ENCODE peak calls at places on chromosomes 11 and 22, in four cellular contexts. S is H1, L is WTC11, C is K562. Y is an unnamed sample.
A peak's percentile ranks its signal among the peaks of the same experiment; 100 is the strongest.

GRCh38 chr11:130549393-130549999 is 101.1 kb downstream of the ADAMTS15 start:
- DNase-seq in S (no peak), L (no peak), C (no peak), Y (no peak)

GRCh38 chr11:99568808-99569207 is 548.1 kb downstream of the CNTN5 start:
- DNase-seq in S (no peak), L (no peak), C (no peak), Y (no peak)

GRCh38 chr11:12587333-12587997 is 86.8 kb upstream of the TEAD1 start:
- DNase-seq in S (no peak), L (no peak), C (no peak), Y (no peak)

GRCh38 chr11:30853470-30853869 is 267.3 kb upstream of the MPPED2 start:
- DNase-seq in S (no peak), L (no peak), C (no peak), Y (no peak)

GRCh38 chr11:77278595-77279506 is 22.6 kb downstream of the GDPD4 start:
- DNase-seq in S (no peak), L (no peak), C (no peak), Y (no peak)

GRCh38 chr22:36330655-36331305 is 57.0 kb downstream of the MYH9 start:
- DNase-seq in S (no peak), L (no peak), C (no peak), Y (no peak)

GRCh38 chr11:7072401-7073028 is 16.3 kb upstream of the RBMXL2 start:
- DNase-seq in S (no peak), L (no peak), C (peak; percentile 9), Y (no peak)

GRCh38 chr11:9219115-9219514 is 46.0 kb downstream of the DENND5A start:
- DNase-seq in S (no peak), L (no peak), C (no peak), Y (no peak)

GRCh38 chr22:23786261-23786710 is 480 bp upstream of the SMARCB1 start:
- DNase-seq in S (peak; percentile 57), L (no peak), C (no peak), Y (peak; percentile 27)

GRCh38 chr11:69683764-69684333 is 8.7 kb upstream of the LTO1 start:
- DNase-seq in S (peak; percentile 80), L (peak; percentile 75), C (peak; percentile 38), Y (no peak)
- TF ChIP-seq TEAD4 in S (no peak), L (no peak), C (no peak), Y (no peak)

GRCh38 chr11:134139873-134140331 is 71.0 kb downstream of the JAM3 start:
- DNase-seq in S (peak; percentile 75), L (peak; percentile 70), C (peak; percentile 46), Y (peak; percentile 83)
- TF ChIP-seq TEAD4 in S (peak; percentile 36), L (no peak), C (no peak), Y (no peak)

GRCh38 chr22:42282252-42282942 is 11.9 kb upstream of the TCF20 start:
- DNase-seq in S (no peak), L (no peak), C (no peak), Y (no peak)
- TF ChIP-seq TEAD4 in S (no peak), L (no peak), C (no peak), Y (no peak)

DNA sequence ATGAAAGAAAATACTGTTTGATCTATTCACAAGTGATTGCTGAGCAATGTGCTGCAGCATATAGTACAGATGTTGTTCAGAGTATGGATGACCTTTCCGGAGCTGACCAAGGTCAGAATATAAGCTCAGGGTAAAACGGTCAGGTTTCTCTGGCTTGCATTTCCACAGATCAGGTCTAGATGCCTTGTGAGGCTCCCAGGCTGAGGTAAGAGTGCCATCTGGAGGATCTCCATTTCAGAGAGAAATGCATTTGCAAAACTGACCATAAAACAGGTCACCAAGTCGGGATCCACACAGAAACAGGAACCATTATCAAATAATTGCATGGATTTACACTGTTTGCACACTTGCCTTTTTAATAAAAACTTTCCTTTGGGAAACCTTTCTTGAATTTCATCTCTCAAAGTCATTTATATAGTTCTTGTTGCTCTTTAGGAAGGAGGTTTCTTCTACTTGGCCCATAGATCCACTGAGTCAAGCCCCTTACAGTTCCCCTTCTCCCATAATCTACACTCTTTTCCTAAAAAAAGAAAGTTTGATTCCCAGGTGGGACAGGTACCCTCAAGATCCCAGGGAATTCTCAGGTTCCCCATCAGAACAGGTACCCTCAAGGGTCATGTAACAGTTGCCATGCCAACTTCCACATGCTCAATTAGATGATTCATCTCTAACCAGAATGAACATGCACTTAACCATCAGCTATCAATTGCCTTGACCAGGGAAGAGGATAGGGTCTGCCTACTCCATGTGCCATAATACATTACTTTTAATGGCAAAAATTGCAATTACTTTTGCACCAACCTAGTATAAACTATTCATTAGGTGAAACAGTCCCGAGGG is 25.0 kb upstream of the TMPRSS5 start:
- DNase-seq in S (peak; percentile 60), L (peak; percentile 43), C (peak; percentile 60), Y (peak; percentile 62)
- TF ChIP-seq TEAD4 in S (no peak), L (no peak), C (no peak), Y (no peak)

DNA sequence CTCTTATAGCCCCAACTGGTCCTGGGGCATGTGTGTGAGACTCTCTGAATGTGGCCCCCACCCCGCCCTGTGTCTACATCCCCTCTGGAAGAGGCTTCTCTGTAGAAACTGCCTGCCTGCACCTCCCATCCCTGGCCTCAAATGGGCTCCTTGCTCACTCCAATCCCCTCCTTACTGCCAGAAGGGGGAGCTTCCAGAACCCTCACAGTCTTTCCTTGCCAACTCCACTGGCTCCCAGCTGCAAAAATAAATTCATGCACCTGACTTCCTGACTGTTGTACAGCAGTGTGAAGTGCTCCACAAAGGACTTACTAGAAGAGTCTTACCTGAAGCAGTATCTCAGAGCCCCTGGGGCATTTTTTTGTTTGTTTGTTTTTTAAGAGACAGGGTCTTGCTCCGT is 15.2 kb upstream of the SERPIND1 start:
- DNase-seq in S (no peak), L (peak; percentile 30), C (no peak), Y (peak; percentile 30)
- TF ChIP-seq TEAD4 in S (no peak), L (no peak), C (no peak), Y (no peak)

GRCh38 chr22:47927811-47928210 is 1165.4 kb downstream of the TBC1D22A start:
- DNase-seq in S (no peak), L (no peak), C (no peak), Y (no peak)

GRCh38 chr22:47929646-47930185 is 1167.3 kb downstream of the TBC1D22A start:
- DNase-seq in S (no peak), L (no peak), C (no peak), Y (no peak)

GRCh38 chr22:47933226-47933625 is 1170.8 kb downstream of the TBC1D22A start:
- DNase-seq in S (no peak), L (no peak), C (no peak), Y (no peak)

GRCh38 chr22:47929073-47929472 is 1166.6 kb downstream of the TBC1D22A start:
- DNase-seq in S (no peak), L (no peak), C (no peak), Y (no peak)

DNA sequence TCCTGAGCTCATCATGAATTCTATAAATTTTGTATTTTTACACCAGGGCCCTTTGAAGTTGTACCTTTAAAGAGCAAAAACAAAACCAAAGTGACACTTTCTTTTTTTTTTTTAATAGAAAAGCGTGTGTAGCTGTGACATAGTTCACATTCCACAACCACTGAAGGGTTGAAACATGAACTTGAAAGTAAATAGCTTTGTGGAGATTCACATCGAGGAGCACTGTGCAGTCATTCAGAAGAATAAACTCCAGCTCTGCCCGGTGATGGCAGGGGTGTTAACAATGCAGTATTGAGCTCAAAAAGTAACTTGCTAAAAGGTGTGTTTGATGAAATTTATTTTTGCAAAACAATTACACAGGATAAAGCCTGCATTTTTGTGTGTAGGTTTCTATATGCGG is 1166.2 kb downstream of the TBC1D22A start:
- DNase-seq in S (no peak), L (no peak), C (no peak), Y (no peak)
- TF ChIP-seq TEAD4 in S (no peak), L (no peak), C (no peak), Y (no peak)

GRCh38 chr22:49937758-49938564 is 19.5 kb downstream of the CRELD2 start:
- DNase-seq in S (no peak), L (no peak), C (no peak), Y (no peak)
- TF ChIP-seq TEAD4 in S (no peak), L (no peak), C (no peak), Y (no peak)

DNA sequence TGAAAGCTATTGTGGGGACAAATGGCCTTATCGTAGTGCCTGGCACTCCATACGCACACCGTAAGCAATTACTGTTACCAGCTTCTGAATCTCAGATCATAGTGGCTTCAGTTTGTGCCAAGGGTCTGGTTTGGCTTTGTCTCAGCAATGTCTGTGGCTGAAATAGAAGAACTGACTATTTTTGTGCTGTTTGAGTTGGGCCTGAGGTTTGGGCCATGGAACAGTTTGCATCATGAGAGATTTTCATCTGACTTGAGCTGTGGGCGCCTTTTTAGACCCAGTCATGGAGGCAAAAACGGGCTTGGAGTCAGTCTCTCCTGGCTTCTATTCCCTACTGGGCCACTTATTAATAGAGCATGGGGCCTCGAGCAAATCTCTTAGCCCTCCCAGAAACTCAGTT is 121.1 kb upstream of the CRYBB3 start:
- DNase-seq in S (no peak), L (no peak), C (no peak), Y (no peak)
- TF ChIP-seq TEAD4 in S (no peak), L (no peak), C (no peak), Y (no peak)

DNA sequence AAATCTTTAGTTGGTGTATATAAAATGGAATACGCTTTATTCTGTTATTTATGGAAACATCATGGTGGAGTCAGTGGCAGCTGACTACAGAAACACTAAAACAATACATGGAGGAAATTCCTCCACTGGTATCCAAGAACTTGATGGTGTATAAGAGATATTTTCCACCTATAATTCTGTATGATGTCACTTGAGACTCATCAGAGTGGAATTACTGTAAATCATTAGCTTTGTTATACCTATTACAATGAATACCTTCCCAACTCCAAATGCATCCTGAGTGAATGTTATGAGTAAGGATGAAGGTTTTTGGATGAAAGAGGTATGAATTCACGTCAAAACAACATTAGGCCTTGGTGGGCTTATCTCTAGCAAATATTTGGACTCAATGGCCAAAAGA is 258.5 kb upstream of the SORL1-AS1 start:
- DNase-seq in S (no peak), L (no peak), C (no peak), Y (no peak)
- TF ChIP-seq TEAD4 in S (no peak), L (no peak), C (no peak), Y (no peak)

Y was measured in SK-N-SH.